ENCODE peak calls at places on chromosome 14, in seven cellular contexts. D is A549, H is HepG2, F is prostate gland, R is stomach, Y is K562, J is body of pancreas. C is an unnamed sample.
A peak's percentile ranks its signal among the peaks of the same experiment; 100 is the strongest.

GRCh38 chr14:31206536-31207286 is 882 bp downstream of the HECTD1 start:
- DNase-seq in J (peak; percentile 40), R (peak; percentile 50), Y (peak; percentile 17), H (peak; percentile 50), F (peak; percentile 23), D (no peak), C (peak; percentile 46)

GRCh38 chr14:20278414-20278813 is 27.3 kb downstream of the TTC5 start:
- DNase-seq in R (no peak), F (no peak), J (peak; percentile 19), D (no peak), Y (peak; percentile 28), H (no peak), C (peak; percentile 8)

GRCh38 chr14:76391981-76392690 is 16.2 kb downstream of the ESRRB start:
- DNase-seq in Y (no peak), F (no peak), H (no peak), R (no peak), J (no peak), D (no peak), C (peak; percentile 79)

GRCh38 chr14:73468808-73469386 is 10.6 kb upstream of the NUMB start:
- DNase-seq in F (no peak), R (no peak), Y (no peak), D (no peak), J (no peak), H (no peak), C (no peak)

GRCh38 chr14:27427796-27428195 is 830.0 kb upstream of the NOVA1 start:
- DNase-seq in F (no peak), Y (no peak), J (no peak), R (no peak), H (no peak), D (peak; percentile 8), C (no peak)

GRCh38 chr14:71555654-71556559 is 376.3 kb upstream of the RGS6 start:
- DNase-seq in F (no peak), R (no peak), D (no peak), H (peak; percentile 4), J (no peak), Y (peak; percentile 12), C (no peak)

GRCh38 chr14:85534914-85535313 is 5.0 kb downstream of the FLRT2 start:
- DNase-seq in J (no peak), D (no peak), Y (no peak), F (no peak), R (no peak), H (no peak), C (peak; percentile 19)

GRCh38 chr14:21070083-21070609 is at the start of gene ARHGEF40:
- DNase-seq in F (peak; percentile 48), Y (peak; percentile 64), H (no peak), D (peak; percentile 40), R (peak; percentile 74), J (peak; percentile 77), C (peak; percentile 77)

GRCh38 chr14:54011001-54011400 is 54.4 kb upstream of the BMP4 start:
- DNase-seq in D (no peak), R (no peak), F (no peak), H (no peak), Y (no peak), J (no peak), C (no peak)

GRCh38 chr14:29426083-29426482 is 501.6 kb downstream of the PRKD1 start:
- DNase-seq in F (no peak), D (no peak), J (no peak), R (no peak), H (no peak), Y (no peak), C (no peak)

GRCh38 chr14:36238666-36239363 is 62.3 kb upstream of the PTCSC3 start:
- DNase-seq in J (peak; percentile 5), R (no peak), F (no peak), Y (no peak), D (no peak), H (no peak), C (no peak)

GRCh38 chr14:75711796-75712211 is 50.8 kb downstream of the TTLL5 start:
- DNase-seq in Y (peak; percentile 5), H (peak; percentile 96), F (peak; percentile 88), J (peak; percentile 90), R (peak; percentile 67), D (peak; percentile 72), C (peak; percentile 90)

GRCh38 chr14:89308232-89308959 is 108.6 kb downstream of the FOXN3 start:
- DNase-seq in J (no peak), Y (no peak), F (no peak), H (no peak), R (no peak), D (no peak), C (no peak)

GRCh38 chr14:69501362-69501964 is 16.9 kb downstream of the PLEKHD1 start:
- DNase-seq in J (no peak), H (no peak), R (no peak), F (peak; percentile 36), Y (no peak), D (no peak), C (peak; percentile 88)

GRCh38 chr14:29320261-29320660 is 553.7 kb downstream of the FOXG1 start:
- DNase-seq in H (no peak), Y (no peak), J (no peak), R (no peak), D (no peak), F (no peak), C (no peak)

GRCh38 chr14:92600318-92601053 is 86.9 kb downstream of the RIN3 start:
- DNase-seq in Y (no peak), J (peak; percentile 10), R (no peak), D (peak; percentile 66), F (no peak), H (no peak), C (no peak)

GRCh38 chr14:63647696-63648410 is 6.2 kb upstream of the WDR89 start:
- DNase-seq in R (no peak), H (no peak), J (no peak), F (no peak), Y (no peak), D (no peak), C (no peak)

GRCh38 chr14:90294872-90295271 is 36.9 kb downstream of the NRDE2 start:
- DNase-seq in R (no peak), F (no peak), D (no peak), J (no peak), H (no peak), Y (no peak), C (no peak)

GRCh38 chr14:80269338-80269935 is 58.1 kb upstream of the DIO2 start:
- DNase-seq in F (no peak), J (no peak), R (no peak), D (no peak), Y (no peak), H (no peak), C (no peak)

GRCh38 chr14:65991124-65991523 is 495.0 kb upstream of the CCDC196 start:
- DNase-seq in H (no peak), Y (no peak), F (no peak), D (no peak), R (no peak), J (no peak), C (no peak)

DNA sequence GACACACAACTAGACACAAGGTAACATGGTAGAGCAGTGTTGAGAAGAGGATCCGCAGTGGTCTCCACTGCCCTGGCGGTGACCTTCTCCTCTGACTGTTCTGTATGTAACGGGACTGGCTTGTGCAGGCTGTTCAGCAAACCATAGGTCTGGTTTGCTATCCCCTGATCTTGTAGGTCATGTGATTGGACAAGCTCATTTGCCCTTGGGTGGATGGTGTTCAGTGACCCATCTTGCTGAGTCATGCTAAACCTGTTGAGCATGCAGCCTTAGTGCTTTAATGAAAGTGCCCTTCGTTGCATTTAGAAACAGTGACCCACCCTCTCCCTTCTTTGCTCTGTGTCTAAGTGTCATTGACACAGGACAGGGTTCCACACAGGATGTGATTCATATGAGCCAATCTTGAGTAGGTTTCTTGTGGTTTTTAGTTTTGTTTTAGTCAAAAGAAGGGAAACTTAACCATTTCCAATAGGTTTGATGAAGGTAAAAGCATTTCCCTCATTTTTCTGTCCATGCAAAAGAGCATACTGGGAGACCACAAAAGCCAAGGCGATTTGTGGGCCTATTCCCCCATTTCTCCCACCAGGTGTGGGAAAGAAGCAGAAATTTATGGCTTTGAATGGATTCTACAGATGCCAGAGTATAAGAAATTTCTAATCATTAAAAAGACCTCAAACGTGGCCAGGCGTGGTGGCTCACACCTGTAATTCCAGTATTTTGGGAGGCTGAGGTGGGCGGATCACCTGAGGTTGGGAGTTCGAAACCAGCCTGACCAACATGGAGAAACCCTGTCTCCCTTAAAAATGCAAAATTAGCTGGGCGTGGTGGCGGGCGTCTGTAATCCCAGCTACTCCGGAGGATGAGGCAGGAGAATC is 32.6 kb upstream of the HIF1A start:
- DNase-seq in F (no peak), D (peak; percentile 10), H (peak; percentile 59), R (peak; percentile 35), J (peak; percentile 61), Y (peak; percentile 10), C (peak; percentile 36)
- H3K27ac ChIP-seq in F (no peak overlapping the region), D (peak overlapping the region; percentile 80), H (no peak overlapping the region), R (peak overlapping the region; percentile 43), J (peak overlapping the region; percentile 40), Y (no peak overlapping the region), C (no peak overlapping the region)

DNA sequence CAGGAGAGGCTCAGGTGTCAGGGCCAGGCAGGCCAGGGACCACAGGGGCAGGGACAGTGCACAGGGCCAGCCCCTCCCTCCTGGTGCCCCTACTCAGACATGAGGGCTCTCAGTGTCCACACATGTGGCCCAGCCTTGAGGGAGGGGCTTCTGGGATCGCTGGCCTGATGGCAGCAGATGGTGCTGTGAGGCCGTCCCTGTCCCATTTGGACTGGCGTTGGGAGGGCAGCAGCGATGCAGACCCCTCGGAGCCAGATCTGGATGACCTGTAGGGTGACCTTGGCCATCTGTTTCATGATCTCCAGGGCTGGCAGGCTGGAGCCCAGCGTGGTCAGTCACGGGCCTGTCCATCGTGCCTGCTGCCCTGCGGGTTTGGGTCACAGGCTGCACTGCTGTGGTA is 377.6 kb downstream of the TMEM121 start:
- DNase-seq in F (no peak), J (no peak), H (no peak), Y (no peak), D (no peak), R (no peak), C (no peak)
- TF ChIP-seq POLR2A in F (no peak), J (no peak), H (no peak), Y (no peak), D (no peak), R (no peak), C (no peak)

DNA sequence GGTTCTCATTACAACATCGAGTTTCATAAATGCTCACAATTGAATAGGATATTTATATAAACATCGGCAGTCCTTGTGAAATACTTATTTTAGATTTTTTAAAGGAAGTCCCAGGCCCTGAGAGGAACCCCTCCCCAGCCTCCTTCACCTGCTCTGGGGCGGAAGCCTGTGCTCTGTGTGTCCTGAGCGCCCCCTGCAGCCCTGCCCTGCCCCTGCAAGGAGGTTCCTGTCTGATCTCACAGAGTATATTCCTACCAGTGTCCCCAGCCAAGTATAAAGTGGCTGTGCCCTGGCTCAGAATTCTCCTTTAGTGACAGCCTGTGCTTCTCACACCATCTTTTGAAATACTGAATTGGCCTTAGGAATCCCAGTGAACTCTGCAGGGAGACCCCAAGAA is 659.5 kb downstream of the TMEM121 start:
- DNase-seq in H (no peak), F (no peak), J (peak; percentile 13), Y (no peak), D (no peak), R (peak; percentile 45), C (no peak)
- H3K9me3 ChIP-seq in H (no peaks in the 10 kb centered on the region), F (no peaks in the 10 kb centered on the region), J (no peaks in the 10 kb centered on the region), Y (no peaks in the 10 kb centered on the region), D (no peaks in the 10 kb centered on the region), R (no peaks in the 10 kb centered on the region), C (no peaks in the 10 kb centered on the region)

DNA sequence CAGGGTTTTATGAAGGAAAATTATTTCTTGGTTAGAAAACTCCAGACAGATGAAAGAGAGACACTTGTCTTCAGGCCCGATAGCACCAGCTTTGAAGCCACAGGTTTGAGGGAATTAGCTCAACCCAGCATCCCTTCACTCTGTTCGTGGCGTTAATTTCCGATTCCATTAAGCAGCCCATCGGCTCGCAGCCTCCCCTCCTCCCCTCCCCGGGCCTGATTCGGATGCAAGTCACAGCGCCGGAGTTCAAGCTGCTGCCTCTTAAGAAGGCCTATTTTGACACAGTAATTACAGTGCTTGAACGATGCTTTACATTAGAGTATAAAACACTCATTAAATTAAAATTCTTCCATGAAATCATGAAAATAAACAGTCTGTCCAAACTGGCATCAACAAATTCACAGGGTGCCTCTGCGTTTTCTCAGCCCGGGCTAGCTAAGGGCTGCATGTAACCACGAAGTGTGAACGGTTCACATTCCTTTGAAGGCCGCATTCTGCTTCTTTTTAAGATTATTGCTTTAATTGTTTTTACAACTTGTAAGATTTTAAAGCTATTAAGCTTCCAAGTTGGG is 145.8 kb downstream of the DICER1 start:
- DNase-seq in F (no peak), H (no peak), R (no peak), Y (no peak), J (no peak), D (no peak), C (no peak)
- H3K27ac ChIP-seq in F (no peak overlapping the region), H (no peak overlapping the region), R (no peak overlapping the region), Y (no peak overlapping the region), J (no peak overlapping the region), D (no peak overlapping the region), C (no peak overlapping the region)